ENCODE peak calls at places on chromosomes 2 and 18, in six cellular contexts. G is IMR-90, N is BJ, K is uterus, W is spleen, E is RWPE1. B is an unnamed sample.

GRCh38 chr2:102698369-102699111 is 63.3 kb upstream of the TMEM182 start:
- DNase-seq in G (no peak), N (no peak), K (no peak), W (no peak), E (peak; percentile 29), B (no peak)

GRCh38 chr2:231701456-231702373 is 6.6 kb upstream of the PTMA start:
- DNase-seq in G (peak; percentile 57), N (no peak), K (peak; percentile 74), W (no peak), E (peak; percentile 92), B (no peak)

GRCh38 chr2:74226648-74227213 is 28.3 kb downstream of the MTHFD2 start:
- DNase-seq in G (no peak), N (no peak), K (no peak), W (no peak), E (peak; percentile 40), B (no peak)

GRCh38 chr2:173090291-173090877 is 14.7 kb downstream of the MAP3K20 start:
- DNase-seq in G (peak; percentile 76), N (no peak), K (peak; percentile 34), W (no peak), E (no peak), B (peak; percentile 10)

GRCh38 chr2:134722728-134723127 is 3.9 kb upstream of the TMEM163 start:
- DNase-seq in G (no peak), N (no peak), K (no peak), W (no peak), E (no peak), B (peak; percentile 41)

GRCh38 chr2:163341426-163341825 is 394.4 kb downstream of the FIGN start:
- DNase-seq in G (peak; percentile 35), N (no peak), K (no peak), W (no peak), E (no peak), B (no peak)

GRCh38 chr2:174722942-174723598 is 41.2 kb downstream of the CHRNA1 start:
- DNase-seq in G (no peak), N (no peak), K (no peak), W (no peak), E (no peak), B (no peak)

GRCh38 chr2:96116424-96116878 is at the start of gene ADRA2B:
- DNase-seq in G (no peak), N (no peak), K (peak; percentile 36), W (peak; percentile 89), E (peak; percentile 74), B (peak; percentile 67)

GRCh38 chr18:75211721-75212625 is 1.4 kb downstream of the TSHZ1 start:
- DNase-seq in G (peak; percentile 19), N (no peak), K (peak; percentile 46), W (peak; percentile 89), E (no peak), B (peak; percentile 49)

GRCh38 chr2:225027061-225027762 is 15.1 kb downstream of the DOCK10 start:
- DNase-seq in G (no peak), N (no peak), K (no peak), W (no peak), E (no peak), B (no peak)

GRCh38 chr2:72543527-72544216 is 282.2 kb downstream of the EXOC6B start:
- DNase-seq in G (no peak), N (no peak), K (no peak), W (no peak), E (no peak), B (no peak)

GRCh38 chr2:44295636-44296359 is 20.5 kb downstream of the SLC3A1 start:
- DNase-seq in G (no peak), N (no peak), K (no peak), W (no peak), E (no peak), B (no peak)

GRCh38 chr2:15582645-15583340 is 8.9 kb upstream of the DDX1 start:
- DNase-seq in G (no peak), N (no peak), K (no peak), W (no peak), E (no peak), B (no peak)

GRCh38 chr2:43391877-43392214 is 165.4 kb upstream of the ZFP36L2 start:
- DNase-seq in G (peak; percentile 64), N (no peak), K (no peak), W (no peak), E (no peak), B (no peak)

GRCh38 chr2:46983065-46983801 is 67.6 kb upstream of the MCFD2 start:
- DNase-seq in G (peak; percentile 75), N (no peak), K (no peak), W (peak; percentile 89), E (no peak), B (no peak)

GRCh38 chr2:233267516-233268245 is 16.2 kb downstream of the ATG16L1 start:
- DNase-seq in G (no peak), N (no peak), K (no peak), W (peak; percentile 90), E (no peak), B (no peak)

GRCh38 chr2:105127288-105127915 is 89.5 kb downstream of the MRPS9 start:
- DNase-seq in G (no peak), N (no peak), K (no peak), W (peak; percentile 62), E (no peak), B (no peak)

GRCh38 chr18:80023173-80023572 is 11.1 kb upstream of the RBFA start:
- DNase-seq in G (no peak), N (no peak), K (no peak), W (no peak), E (no peak), B (no peak)

DNA sequence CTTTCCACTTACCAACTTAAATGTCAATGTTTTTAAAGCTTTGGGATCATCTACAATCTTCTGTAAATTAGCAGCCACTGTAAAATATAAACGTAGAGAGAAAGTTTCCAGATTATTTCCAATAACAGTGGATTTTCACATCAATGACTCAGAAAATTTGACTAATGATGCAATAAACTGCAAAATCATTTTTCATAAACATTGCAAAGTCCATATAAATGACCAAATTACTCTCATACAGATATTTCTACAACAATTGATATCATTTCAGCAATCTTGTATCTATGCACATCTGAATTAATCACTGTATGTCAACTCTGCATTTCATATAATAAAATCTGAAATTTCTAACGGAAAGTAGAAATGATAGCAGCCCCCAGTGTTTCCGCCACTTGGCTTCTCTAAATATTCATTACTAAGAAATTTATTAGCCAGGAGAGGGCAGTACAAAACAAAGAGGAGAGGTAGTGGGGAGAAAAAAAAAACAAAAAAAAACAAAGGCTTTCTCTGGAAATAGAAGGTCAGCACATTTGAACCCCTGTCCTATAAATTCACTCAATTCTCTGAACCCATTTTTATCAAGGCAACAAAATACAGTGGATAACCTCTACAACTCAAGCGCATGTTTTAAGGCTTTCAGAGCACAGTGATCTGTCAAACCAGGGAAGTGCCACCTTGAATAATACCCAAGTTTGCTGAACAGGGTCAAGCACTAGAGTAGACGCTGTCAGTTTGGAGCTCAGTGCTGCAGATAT is 282.6 kb downstream of the STK39 start:
- DNase-seq in G (peak; percentile 18), N (no peak), K (no peak), W (no peak), E (no peak), B (no peak)
- TF ChIP-seq CTCF in G (peak; percentile 56), N (peak; percentile 33), K (no peak), W (no peak), E (no peak), B (peak; percentile 38)

GRCh38 chr18:21109936-21110666 is 1.5 kb downstream of the ROCK1 start:
- DNase-seq in G (peak; percentile 30), N (no peak), K (no peak), W (no peak), E (no peak), B (no peak)

GRCh38 chr18:21110667-21111350 is 804 bp downstream of the ROCK1 start:
- DNase-seq in G (peak; percentile 46), N (no peak), K (no peak), W (peak; percentile 95), E (no peak), B (peak; percentile 45)

GRCh38 chr18:21111351-21112139 is at the start of gene ROCK1:
- DNase-seq in G (peak; percentile 96), N (peak; percentile 84), K (peak; percentile 99), W (peak; percentile 100), E (peak; percentile 95), B (peak; percentile 99)

GRCh38 chr18:21112140-21112473 is 494 bp upstream of the ROCK1 start:
- DNase-seq in G (no peak), N (no peak), K (peak; percentile 85), W (peak; percentile 93), E (no peak), B (no peak)

DNA sequence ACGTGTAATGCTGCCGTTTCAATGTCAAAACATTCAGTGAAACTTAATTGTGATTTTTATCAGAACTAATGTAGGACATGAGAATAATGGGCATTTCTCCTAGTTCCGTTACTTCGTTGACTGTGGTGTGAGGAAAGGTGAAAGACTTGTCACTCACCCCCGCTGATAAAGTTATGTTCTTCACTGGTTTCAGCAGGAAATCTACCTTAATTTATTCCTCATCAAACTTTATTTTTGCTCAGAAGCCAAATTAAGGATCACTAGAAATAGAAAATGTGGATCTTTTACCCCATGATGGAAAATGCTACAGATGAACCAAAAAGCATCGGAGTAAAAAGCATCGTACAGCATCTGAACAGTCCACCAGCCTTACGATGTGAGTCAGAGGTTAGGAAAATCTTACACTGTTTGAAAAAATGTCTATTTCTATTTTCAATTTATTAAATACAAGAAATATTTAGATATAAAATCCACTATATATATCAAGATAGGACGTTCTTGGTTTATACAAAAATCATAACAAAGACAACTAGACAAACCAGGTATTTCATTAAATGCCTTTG is 1.0 kb upstream of the ROCK1 start:
- DNase-seq in G (peak; percentile 32), N (no peak), K (no peak), W (no peak), E (no peak), B (no peak)
- TF ChIP-seq CTCF in G (no peak), N (no peak), K (no peak), W (no peak), E (no peak), B (no peak)

GRCh38 chr2:11658623-11659475 is 11.1 kb downstream of the NTSR2 start:
- DNase-seq in G (no peak), N (no peak), K (no peak), W (peak; percentile 53), E (no peak), B (no peak)

GRCh38 chr2:11657195-11657594 is 12.8 kb downstream of the NTSR2 start:
- DNase-seq in G (no peak), N (no peak), K (no peak), W (no peak), E (no peak), B (no peak)

GRCh38 chr2:11656671-11657101 is 13.3 kb downstream of the NTSR2 start:
- DNase-seq in G (no peak), N (no peak), K (no peak), W (peak; percentile 78), E (peak; percentile 28), B (no peak)

GRCh38 chr2:11657646-11658045 is 12.3 kb downstream of the NTSR2 start:
- DNase-seq in G (no peak), N (no peak), K (no peak), W (peak; percentile 62), E (no peak), B (no peak)

GRCh38 chr2:11658208-11658607 is 11.8 kb downstream of the NTSR2 start:
- DNase-seq in G (no peak), N (no peak), K (no peak), W (peak; percentile 32), E (peak; percentile 85), B (no peak)
- TF ChIP-seq CTCF in G (no peak), N (no peak), K (no peak), W (no peak), E (no peak), B (no peak)

GRCh38 chr2:67727623-67728022 is 330.5 kb downstream of the ETAA1 start:
- DNase-seq in G (no peak), N (no peak), K (no peak), W (no peak), E (no peak), B (no peak)

GRCh38 chr2:67729474-67729873 is 332.3 kb downstream of the ETAA1 start:
- DNase-seq in G (no peak), N (no peak), K (no peak), W (no peak), E (no peak), B (no peak)

GRCh38 chr2:67733517-67733916 is 329.3 kb downstream of the C1D start:
- DNase-seq in G (no peak), N (no peak), K (no peak), W (peak; percentile 59), E (peak; percentile 45), B (peak; percentile 56)
- TF ChIP-seq CTCF in G (peak; percentile 33), N (peak; percentile 58), K (no peak), W (peak; percentile 48), E (no peak), B (peak; percentile 53)

B was measured in endothelial cell.